ENCODE peak calls at places on chromosomes 6 and 20, in five cellular contexts. D, G, B, S and N are unnamed samples.

GRCh38 chr20:33166533-33167113 is 1.3 kb upstream of the BPIFA2 start:
- DNase-seq in D (no peak), B (no peak), G (no peak), S (no peak), N (no peak)

GRCh38 chr6:157761331-157761921 is 61.6 kb upstream of the SNX9 start:
- DNase-seq in S (no peak), G (no peak), D (no peak), B (no peak), N (no peak)

GRCh38 chr6:161360505-161360904 is 86.6 kb upstream of the AGPAT4 start:
- DNase-seq in G (no peak), D (no peak), S (no peak), B (no peak), N (no peak)

GRCh38 chr6:11718461-11718860 is 60.1 kb downstream of the ADTRP start:
- DNase-seq in D (no peak), S (no peak), B (no peak), G (no peak), N (no peak)

GRCh38 chr20:23205656-23206055 is 119.5 kb upstream of the CD93 start:
- DNase-seq in S (peak), D (no peak), B (no peak), G (peak), N (peak)

GRCh38 chr20:46099491-46100287 is 9.9 kb upstream of the NCOA5 start:
- DNase-seq in B (no peak), D (no peak), S (no peak), G (no peak), N (no peak)

GRCh38 chr6:84739866-84740208 is 24.6 kb downstream of the TBX18 start:
- DNase-seq in G (no peak), S (no peak), D (no peak), B (no peak), N (no peak)

GRCh38 chr6:69231983-69232382 is 564.8 kb downstream of the LMBRD1 start:
- DNase-seq in G (no peak), D (no peak), S (no peak), B (peak), N (no peak)

GRCh38 chr6:160978141-160978926 is 13.2 kb upstream of the MAP3K4 start:
- DNase-seq in G (peak), D (no peak), B (no peak), S (no peak), N (no peak)

GRCh38 chr20:20409326-20409725 is 41.4 kb downstream of the INSM1 start:
- DNase-seq in B (no peak), S (no peak), G (no peak), D (no peak), N (no peak)

GRCh38 chr6:126440923-126441322 is 101.0 kb downstream of the CENPW start:
- DNase-seq in S (no peak), G (no peak), B (no peak), D (no peak), N (no peak)

GRCh38 chr6:150857062-150857905 is 8.2 kb upstream of the MTHFD1L start:
- DNase-seq in D (no peak), B (no peak), G (no peak), S (no peak), N (no peak)

GRCh38 chr6:52392944-52393343 is 27.2 kb upstream of the EFHC1 start:
- DNase-seq in G (no peak), D (no peak), S (no peak), B (no peak), N (no peak)

GRCh38 chr6:12083763-12084162 is 71.7 kb downstream of the HIVEP1 start:
- DNase-seq in D (no peak), S (no peak), G (no peak), B (no peak), N (no peak)

GRCh38 chr6:153231048-153231635 is 100.1 kb upstream of the RGS17 start:
- DNase-seq in S (no peak), D (no peak), B (peak), G (peak), N (no peak)

GRCh38 chr6:170186006-170186908 is 104.6 kb downstream of the DLL1 start:
- DNase-seq in D (no peak), G (peak), B (no peak), S (no peak), N (peak)

GRCh38 chr6:15501806-15502450 is 160.9 kb downstream of the DTNBP1 start:
- DNase-seq in B (no peak), G (no peak), S (peak), D (peak), N (peak)

GRCh38 chr6:50610562-50610961 is 102.8 kb upstream of the TFAP2D start:
- DNase-seq in S (no peak), D (no peak), G (no peak), B (peak), N (no peak)

GRCh38 chr6:7165002-7165735 is 57.4 kb downstream of the RREB1 start:
- DNase-seq in S (no peak), D (peak), G (no peak), B (no peak), N (no peak)

GRCh38 chr6:21905531-21905930 is 312.0 kb downstream of the SOX4 start:
- DNase-seq in S (no peak), D (no peak), B (no peak), G (no peak), N (no peak)

GRCh38 chr6:293185-294174 is 1.2 kb downstream of the DUSP22 start:
- DNase-seq in S (peak), B (no peak), G (peak), D (no peak), N (no peak)

GRCh38 chr20:11987526-11987925 is 69.8 kb downstream of the BTBD3 start:
- DNase-seq in D (no peak), B (no peak), S (no peak), G (no peak), N (no peak)

GRCh38 chr6:34234667-34235604 is 1.7 kb upstream of the HMGA1 start:
- DNase-seq in S (peak), D (no peak), B (no peak), G (no peak), N (no peak)

GRCh38 chr20:823326-823902 is 10.1 kb upstream of the FAM110A start:
- DNase-seq in G (no peak), B (no peak), S (peak), D (no peak), N (no peak)

GRCh38 chr20:24619212-24619611 is 149.8 kb downstream of the SYNDIG1 start:
- DNase-seq in B (no peak), D (no peak), G (no peak), S (no peak), N (no peak)

GRCh38 chr20:44601801-44602204 is 19.4 kb downstream of the PKIG start:
- DNase-seq in S (peak), B (no peak), D (peak), G (peak), N (no peak)

GRCh38 chr6:14876778-14877613 is 368.9 kb upstream of the JARID2 start:
- DNase-seq in B (no peak), G (no peak), D (no peak), S (no peak), N (no peak)

GRCh38 chr20:56581701-56582100 is 47.4 kb upstream of the TFAP2C start:
- DNase-seq in B (no peak), G (no peak), D (no peak), S (no peak), N (no peak)

GRCh38 chr20:22586645-22587310 is 2.4 kb upstream of the FOXA2 start:
- DNase-seq in D (no peak), S (no peak), B (peak), G (peak), N (no peak)

GRCh38 chr6:158847012-158847529 is 27.9 kb upstream of the EZR start:
- DNase-seq in D (no peak), B (no peak), S (no peak), G (no peak), N (no peak)

GRCh38 chr6:52059821-52060220 is 27.6 kb downstream of the PKHD1 start:
- DNase-seq in S (no peak), G (no peak), D (no peak), B (no peak), N (no peak)

GRCh38 chr20:57178582-57179112 is 87.8 kb downstream of the BMP7 start:
- DNase-seq in B (no peak), G (no peak), S (no peak), D (no peak), N (no peak)

GRCh38 chr6:33093857-33094256 is 18.1 kb downstream of the HLA-DPB1 start:
- DNase-seq in S (no peak), G (no peak), B (no peak), D (no peak), N (no peak)

GRCh38 chr6:161035182-161035980 is 43.8 kb downstream of the MAP3K4 start:
- DNase-seq in D (no peak), B (no peak), S (no peak), G (no peak), N (no peak)

GRCh38 chr6:44739163-44739562 is 351.7 kb downstream of the CDC5L start:
- DNase-seq in S (no peak), G (no peak), B (no peak), D (no peak), N (no peak)

GRCh38 chr6:167045828-167046580 is 46.8 kb downstream of the CEP43 start:
- DNase-seq in S (no peak), B (no peak), D (no peak), G (no peak), N (no peak)

GRCh38 chr6:158321960-158322359 is 9.7 kb downstream of the TULP4 start:
- DNase-seq in S (no peak), G (no peak), D (no peak), B (no peak), N (no peak)

GRCh38 chr6:13908955-13909381 is 15.8 kb upstream of the RNF182 start:
- DNase-seq in G (peak), D (peak), S (peak), B (peak), N (no peak)

GRCh38 chr6:111590209-111590955 is 15.3 kb downstream of the TRAF3IP2 start:
- DNase-seq in B (no peak), S (no peak), G (no peak), D (no peak), N (no peak)

GRCh38 chr6:111591901-111592461 is 13.7 kb downstream of the TRAF3IP2 start:
- DNase-seq in S (no peak), G (no peak), D (no peak), B (peak), N (no peak)

GRCh38 chr6:111592726-111593515 is 12.8 kb downstream of the TRAF3IP2 start:
- DNase-seq in S (no peak), G (no peak), B (peak), D (no peak), N (no peak)

GRCh38 chr6:111593516-111593824 is 12.2 kb downstream of the TRAF3IP2 start:
- DNase-seq in D (no peak), G (no peak), S (no peak), B (no peak), N (no peak)

DNA sequence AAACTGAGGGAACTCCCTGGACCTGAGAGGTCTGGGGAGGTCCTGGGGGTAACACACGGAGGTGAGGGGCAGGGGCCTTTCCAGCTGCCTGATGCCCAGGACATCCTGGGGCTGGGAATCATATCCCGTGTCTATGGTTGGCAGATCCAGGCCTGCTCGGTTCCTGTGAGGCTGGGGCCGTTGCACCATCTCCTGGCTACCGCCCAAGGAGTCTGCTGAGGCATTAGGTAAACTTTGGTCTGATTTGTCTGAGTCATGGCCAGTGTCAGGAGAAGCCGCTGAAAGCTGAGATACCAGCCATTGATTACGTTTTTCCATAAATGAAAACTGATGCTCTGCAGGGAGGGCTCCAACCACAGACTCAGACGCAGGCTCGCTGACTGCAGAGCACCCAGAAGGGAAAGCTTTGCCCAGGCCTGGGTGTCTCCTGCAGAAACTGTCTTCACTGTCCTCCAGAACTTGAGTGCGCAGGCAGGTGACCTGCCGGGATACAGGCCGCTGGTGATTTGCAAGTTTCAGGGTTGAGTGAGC is 14.2 kb downstream of the TRAF3IP2 start:
- DNase-seq in D (peak), B (peak), S (peak), G (peak), N (peak)
- TF ChIP-seq EP300 in D (peak), B (peak), S (peak), G (no peak), N (no peak)

GRCh38 chr20:5757949-5758348 is 7.7 kb downstream of the SHLD1 start:
- DNase-seq in D (no peak), S (no peak), G (no peak), B (no peak), N (no peak)
- TF ChIP-seq CTCF in D (no peak), S (no peak), G (no peak), B (no peak), N (no peak)

DNA sequence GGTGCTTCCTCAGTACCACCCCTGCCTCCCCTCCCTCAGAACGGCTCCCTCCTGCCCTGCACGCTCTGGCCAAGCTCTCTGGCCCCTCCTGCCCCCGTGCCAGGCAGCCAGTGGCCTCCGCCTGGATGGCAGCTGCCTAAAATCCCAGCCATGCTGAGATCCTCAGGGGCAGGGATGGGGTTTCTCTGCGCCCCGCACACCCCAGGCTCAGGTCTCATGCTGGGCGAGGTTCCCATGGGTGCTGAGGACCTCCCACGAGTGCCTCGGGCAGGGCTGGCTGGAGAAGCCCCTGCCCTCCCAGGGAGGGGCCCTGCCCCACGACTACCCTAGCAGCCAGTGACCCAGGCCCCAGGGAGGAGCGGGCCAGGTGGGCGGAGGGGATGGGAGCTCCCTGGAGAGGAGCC is 2.7 kb downstream of the PTK6 start:
- DNase-seq in B (peak), D (no peak), S (no peak), G (no peak), N (no peak)
- H3K4me3 ChIP-seq in B (no peak), D (no peak), S (no peak), G (no peak), N (peak)

GRCh38 chr20:62650551-62651284 is 8.4 kb downstream of the SLCO4A1 start:
- DNase-seq in B (no peak), D (no peak), S (no peak), G (no peak), N (no peak)

GRCh38 chr20:62653373-62653772 is 11.1 kb downstream of the SLCO4A1 start:
- DNase-seq in D (no peak), G (no peak), B (no peak), S (no peak), N (no peak)

GRCh38 chr20:62651285-62652021 is 9.2 kb downstream of the SLCO4A1 start:
- DNase-seq in S (peak), D (no peak), B (peak), G (peak), N (no peak)

GRCh38 chr20:62652894-62653305 is 10.6 kb downstream of the SLCO4A1 start:
- DNase-seq in B (no peak), S (no peak), D (no peak), G (no peak), N (no peak)

GRCh38 chr20:62652051-62652893 is 10.0 kb downstream of the SLCO4A1 start:
- DNase-seq in B (peak), S (peak), D (peak), G (peak), N (peak)
- TF ChIP-seq EP300 in B (no peak), S (peak), D (peak), G (peak), N (peak)

DNA sequence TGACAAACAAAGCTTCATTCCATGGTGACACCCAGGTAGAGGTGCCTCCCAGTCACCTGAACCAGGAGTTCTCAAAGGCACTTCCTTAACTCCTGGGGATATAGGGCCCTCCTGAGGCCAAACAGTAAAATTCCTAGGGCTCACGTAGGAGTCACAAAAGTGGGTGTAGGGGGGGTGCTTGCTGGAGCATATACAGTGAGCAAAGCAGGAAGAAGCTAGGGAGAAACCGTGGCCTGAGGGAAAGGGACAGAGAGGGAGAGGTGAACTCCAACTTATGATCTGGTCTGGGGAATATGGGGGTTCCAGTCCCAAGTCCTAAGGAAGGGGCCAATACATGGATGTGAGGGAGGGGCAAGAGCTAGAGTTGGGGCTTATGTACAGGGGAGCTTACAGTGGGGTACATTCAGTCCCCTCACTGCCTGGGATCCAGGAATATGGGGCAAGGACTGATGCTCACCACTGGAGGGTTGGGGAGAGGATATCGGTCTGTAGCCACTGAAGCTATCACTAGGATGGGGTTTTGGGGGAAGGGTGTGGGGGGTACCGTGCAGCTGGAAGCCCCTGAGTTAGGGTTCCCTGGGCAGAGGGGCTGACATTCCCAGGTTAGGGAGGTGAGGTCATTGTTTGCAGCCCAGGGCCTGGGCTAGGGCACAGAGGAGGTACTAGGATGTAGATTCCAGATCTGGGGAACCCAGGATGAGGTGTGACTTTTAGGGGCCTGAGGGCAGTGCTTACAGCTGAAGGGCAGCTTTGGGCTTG is 950 bp downstream of the PEDS1 start:
- DNase-seq in B (no peak), G (no peak), D (no peak), S (no peak), N (no peak)
- TF ChIP-seq CTCF in B (peak), G (no peak), D (no peak), S (no peak), N (no peak)

GRCh38 chr20:36585410-36586125 is 12.2 kb downstream of the TGIF2 start:
- DNase-seq in D (no peak), S (no peak), B (no peak), G (no peak), N (no peak)
- H3K4me3 ChIP-seq in D (no peak), S (no peak), B (no peak), G (no peak), N (no peak)

GRCh38 chr6:118893882-118894424 is at the start of gene ASF1A:
- DNase-seq in G (peak), B (peak), D (peak), S (peak), N (peak)
- TF ChIP-seq EP300 in G (no peak), B (no peak), D (no peak), S (no peak), N (no peak)

DNA sequence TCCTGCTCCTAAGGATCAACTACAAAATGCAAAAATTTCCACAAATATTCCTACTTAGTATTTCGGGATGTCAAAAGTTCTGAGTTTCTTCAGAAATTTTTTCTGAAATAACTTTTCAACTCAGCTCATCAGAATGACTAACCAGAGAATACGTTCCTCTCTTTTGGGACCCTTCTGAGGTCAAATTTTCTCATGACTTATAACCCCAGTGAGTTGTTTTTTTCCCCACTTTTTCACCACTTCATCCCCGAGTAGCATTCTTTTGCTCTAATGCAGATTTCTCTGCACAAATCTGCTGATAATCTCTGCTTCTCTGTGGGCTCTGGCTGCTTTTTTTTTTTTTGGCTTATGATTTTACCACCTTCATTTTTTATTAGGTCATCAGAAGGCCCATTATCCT is 41.5 kb downstream of the MAP3K5 start:
- DNase-seq in B (no peak), S (no peak), D (no peak), G (no peak), N (no peak)
- TF ChIP-seq CTCF in B (no peak), S (no peak), D (no peak), G (no peak), N (no peak)